ENCODE peak calls at places on chromosomes 3 and 15, in five cellular contexts. One of them, this sample, is unnamed.
A peak's percentile ranks its signal among the peaks of the same experiment; 100 is the strongest.

GRCh38 chr15:48046813-48047483 is 73.8 kb upstream of the SLC24A5 start:
- DNase-seq in fibroblast of pulmonary artery: no peak
- DNase-seq in GM12865: no peak
- DNase-seq in mucosa of descending colon: no peak
- DNase-seq in psoas muscle: no peak
- DNase-seq in this sample: no peak

GRCh38 chr15:39623550-39623931 is 42.7 kb downstream of the THBS1 start:
- DNase-seq in fibroblast of pulmonary artery: no peak
- DNase-seq in GM12865: peak; percentile 95
- DNase-seq in mucosa of descending colon: no peak
- DNase-seq in psoas muscle: no peak
- DNase-seq in this sample: no peak

GRCh38 chr3:99970198-99970597 is 144.1 kb downstream of the FILIP1L start:
- DNase-seq in fibroblast of pulmonary artery: no peak
- DNase-seq in GM12865: peak; percentile 72
- DNase-seq in mucosa of descending colon: no peak
- DNase-seq in psoas muscle: no peak
- DNase-seq in this sample: no peak

GRCh38 chr3:156323466-156323865 is 203.1 kb downstream of the KCNAB1 start:
- DNase-seq in fibroblast of pulmonary artery: peak; percentile 57
- DNase-seq in GM12865: no peak
- DNase-seq in mucosa of descending colon: no peak
- DNase-seq in psoas muscle: no peak
- DNase-seq in this sample: peak; percentile 54

GRCh38 chr3:152474585-152474984 is 205.9 kb downstream of the MBNL1 start:
- DNase-seq in fibroblast of pulmonary artery: peak; percentile 94
- DNase-seq in GM12865: peak; percentile 82
- DNase-seq in mucosa of descending colon: no peak
- DNase-seq in psoas muscle: no peak
- DNase-seq in this sample: peak; percentile 85

GRCh38 chr15:80870893-80871292 is 91.7 kb downstream of the CEMIP start:
- DNase-seq in fibroblast of pulmonary artery: peak; percentile 37
- DNase-seq in GM12865: no peak
- DNase-seq in mucosa of descending colon: no peak
- DNase-seq in psoas muscle: no peak
- DNase-seq in this sample: no peak

GRCh38 chr15:40906947-40907802 is 12.9 kb downstream of the VPS18 start:
- DNase-seq in fibroblast of pulmonary artery: no peak
- DNase-seq in GM12865: peak; percentile 46
- DNase-seq in mucosa of descending colon: peak; percentile 83
- DNase-seq in psoas muscle: peak; percentile 59
- DNase-seq in this sample: peak; percentile 43

GRCh38 chr3:32709346-32709745 is 24.4 kb downstream of the CNOT10 start:
- DNase-seq in fibroblast of pulmonary artery: no peak
- DNase-seq in GM12865: no peak
- DNase-seq in mucosa of descending colon: no peak
- DNase-seq in psoas muscle: no peak
- DNase-seq in this sample: no peak

GRCh38 chr15:100123611-100124010 is 218.2 kb downstream of the ADAMTS17 start:
- DNase-seq in fibroblast of pulmonary artery: no peak
- DNase-seq in GM12865: no peak
- DNase-seq in mucosa of descending colon: no peak
- DNase-seq in psoas muscle: peak; percentile 69
- DNase-seq in this sample: peak; percentile 27

GRCh38 chr15:70475921-70476320 is 287.4 kb downstream of the UACA start:
- DNase-seq in fibroblast of pulmonary artery: no peak
- DNase-seq in GM12865: no peak
- DNase-seq in mucosa of descending colon: no peak
- DNase-seq in psoas muscle: no peak
- DNase-seq in this sample: no peak

GRCh38 chr3:42148982-42149432 is 57.9 kb downstream of the TRAK1 start:
- DNase-seq in fibroblast of pulmonary artery: peak; percentile 87
- DNase-seq in GM12865: no peak
- DNase-seq in mucosa of descending colon: no peak
- DNase-seq in psoas muscle: peak; percentile 75
- DNase-seq in this sample: peak; percentile 92

GRCh38 chr15:78930577-78931388 is 14.1 kb downstream of the CTSH start:
- DNase-seq in fibroblast of pulmonary artery: peak; percentile 74
- DNase-seq in GM12865: no peak
- DNase-seq in mucosa of descending colon: no peak
- DNase-seq in psoas muscle: peak; percentile 58
- DNase-seq in this sample: peak; percentile 90

GRCh38 chr15:94582368-94582767 is 351.0 kb downstream of the MCTP2 start:
- DNase-seq in fibroblast of pulmonary artery: peak; percentile 25
- DNase-seq in GM12865: peak; percentile 27
- DNase-seq in mucosa of descending colon: peak; percentile 32
- DNase-seq in psoas muscle: no peak
- DNase-seq in this sample: no peak

DNA sequence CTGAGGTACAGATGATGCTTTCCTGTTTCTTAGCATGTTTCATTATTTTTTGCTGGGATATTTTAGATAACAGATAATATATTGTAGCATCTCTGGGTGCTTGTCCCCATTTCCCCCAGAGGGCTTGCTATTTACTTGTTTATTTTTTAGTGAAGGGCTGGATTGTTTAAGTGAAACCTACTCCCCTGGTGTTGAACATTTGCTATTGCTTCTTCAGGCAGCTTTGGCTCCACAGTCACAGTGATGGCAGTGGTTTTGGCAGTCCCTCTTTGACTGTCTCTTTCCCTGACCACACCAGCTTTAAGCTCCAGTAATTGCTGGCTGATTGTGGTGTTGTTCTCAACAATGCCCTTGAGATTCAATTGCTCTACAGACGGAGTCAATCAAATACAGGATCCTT is 128.9 kb downstream of the KLF13 start:
- DNase-seq in fibroblast of pulmonary artery: no peak
- DNase-seq in GM12865: peak; percentile 71
- DNase-seq in mucosa of descending colon: no peak
- DNase-seq in psoas muscle: no peak
- DNase-seq in this sample: no peak
- TF ChIP-seq CTCF in fibroblast of pulmonary artery: peak; percentile 21
- TF ChIP-seq CTCF in GM12865: peak; percentile 45
- TF ChIP-seq CTCF in mucosa of descending colon: no peak
- TF ChIP-seq CTCF in psoas muscle: no peak
- TF ChIP-seq CTCF in this sample: no peak

GRCh38 chr15:68431037-68431791 is 749 bp downstream of the ITGA11 start:
- DNase-seq in fibroblast of pulmonary artery: no peak
- DNase-seq in GM12865: no peak
- DNase-seq in mucosa of descending colon: peak; percentile 38
- DNase-seq in psoas muscle: peak; percentile 65
- DNase-seq in this sample: no peak

GRCh38 chr15:68430471-68431036 is 1.4 kb downstream of the ITGA11 start:
- DNase-seq in fibroblast of pulmonary artery: no peak
- DNase-seq in GM12865: no peak
- DNase-seq in mucosa of descending colon: no peak
- DNase-seq in psoas muscle: no peak
- DNase-seq in this sample: no peak

GRCh38 chr15:68433551-68433950 is 1.6 kb upstream of the ITGA11 start:
- DNase-seq in fibroblast of pulmonary artery: no peak
- DNase-seq in GM12865: no peak
- DNase-seq in mucosa of descending colon: no peak
- DNase-seq in psoas muscle: no peak
- DNase-seq in this sample: no peak

GRCh38 chr15:68432665-68433064 is 702 bp upstream of the ITGA11 start:
- DNase-seq in fibroblast of pulmonary artery: no peak
- DNase-seq in GM12865: no peak
- DNase-seq in mucosa of descending colon: no peak
- DNase-seq in psoas muscle: no peak
- DNase-seq in this sample: no peak

GRCh38 chr15:68431792-68432401 is at the start of gene ITGA11:
- DNase-seq in fibroblast of pulmonary artery: peak; percentile 59
- DNase-seq in GM12865: peak; percentile 21
- DNase-seq in mucosa of descending colon: peak; percentile 62
- DNase-seq in psoas muscle: peak; percentile 78
- DNase-seq in this sample: no peak
- H3K4me3 ChIP-seq in fibroblast of pulmonary artery: peak within 1 kb of the TSS; percentile 71
- H3K4me3 ChIP-seq in GM12865: no peak within 1 kb of the TSS
- H3K4me3 ChIP-seq in mucosa of descending colon: no peak within 1 kb of the TSS
- H3K4me3 ChIP-seq in psoas muscle: peak within 1 kb of the TSS; percentile 66
- H3K4me3 ChIP-seq in this sample: peak within 1 kb of the TSS; percentile 35

GRCh38 chr3:38528457-38528856 is 32.3 kb downstream of the EXOG start:
- DNase-seq in fibroblast of pulmonary artery: no peak
- DNase-seq in GM12865: peak; percentile 35
- DNase-seq in mucosa of descending colon: no peak
- DNase-seq in psoas muscle: no peak
- DNase-seq in this sample: peak; percentile 12
- TF ChIP-seq CTCF in fibroblast of pulmonary artery: no peak
- TF ChIP-seq CTCF in GM12865: peak; percentile 7
- TF ChIP-seq CTCF in mucosa of descending colon: no peak
- TF ChIP-seq CTCF in psoas muscle: peak; percentile 8
- TF ChIP-seq CTCF in this sample: no peak

GRCh38 chr15:30065025-30065801 is 17.5 kb upstream of the GOLGA8J start:
- DNase-seq in fibroblast of pulmonary artery: peak; percentile 41
- DNase-seq in GM12865: no peak
- DNase-seq in mucosa of descending colon: no peak
- DNase-seq in psoas muscle: no peak
- DNase-seq in this sample: peak; percentile 83

GRCh38 chr15:30059771-30060170 is 23.0 kb upstream of the GOLGA8J start:
- DNase-seq in fibroblast of pulmonary artery: no peak
- DNase-seq in GM12865: no peak
- DNase-seq in mucosa of descending colon: no peak
- DNase-seq in psoas muscle: no peak
- DNase-seq in this sample: no peak

GRCh38 chr15:30063829-30064559 is 18.8 kb upstream of the GOLGA8J start:
- DNase-seq in fibroblast of pulmonary artery: no peak
- DNase-seq in GM12865: no peak
- DNase-seq in mucosa of descending colon: no peak
- DNase-seq in psoas muscle: no peak
- DNase-seq in this sample: no peak

GRCh38 chr15:30062881-30063280 is 19.9 kb upstream of the GOLGA8J start:
- DNase-seq in fibroblast of pulmonary artery: no peak
- DNase-seq in GM12865: no peak
- DNase-seq in mucosa of descending colon: no peak
- DNase-seq in psoas muscle: no peak
- DNase-seq in this sample: no peak
- H3K4me3 ChIP-seq in fibroblast of pulmonary artery: no peak overlapping the region
- H3K4me3 ChIP-seq in GM12865: no peak overlapping the region
- H3K4me3 ChIP-seq in mucosa of descending colon: no peak overlapping the region
- H3K4me3 ChIP-seq in psoas muscle: no peak overlapping the region
- H3K4me3 ChIP-seq in this sample: no peak overlapping the region

DNA sequence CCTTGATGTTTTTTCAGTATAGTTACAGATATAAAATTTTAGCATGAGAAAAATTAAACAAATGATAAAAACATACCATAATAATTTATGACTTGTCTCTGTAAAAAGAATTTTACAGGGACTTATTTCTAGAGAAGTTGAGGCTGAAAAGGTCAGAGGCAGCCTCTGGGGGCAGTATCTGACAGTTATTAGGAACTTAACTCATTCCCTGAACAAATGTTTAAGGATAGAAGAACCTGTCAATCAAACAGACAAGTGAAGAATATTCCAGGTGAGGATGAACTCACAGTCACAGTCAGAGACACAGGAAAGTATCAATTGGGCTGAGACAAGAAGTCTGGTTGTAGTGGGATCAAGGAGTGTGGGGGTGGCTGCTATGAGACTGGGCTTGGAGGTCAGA is 7.3 kb downstream of the MYLK start:
- DNase-seq in fibroblast of pulmonary artery: no peak
- DNase-seq in GM12865: no peak
- DNase-seq in mucosa of descending colon: no peak
- DNase-seq in psoas muscle: no peak
- DNase-seq in this sample: no peak
- TF ChIP-seq CTCF in fibroblast of pulmonary artery: peak; percentile 15
- TF ChIP-seq CTCF in GM12865: peak; percentile 24
- TF ChIP-seq CTCF in mucosa of descending colon: no peak
- TF ChIP-seq CTCF in psoas muscle: no peak
- TF ChIP-seq CTCF in this sample: peak; percentile 17

GRCh38 chr3:54660599-54661210 is 267.2 kb downstream of the LRTM1 start:
- DNase-seq in fibroblast of pulmonary artery: peak; percentile 62
- DNase-seq in GM12865: no peak
- DNase-seq in mucosa of descending colon: no peak
- DNase-seq in psoas muscle: peak; percentile 25
- DNase-seq in this sample: no peak
- H3K4me3 ChIP-seq in fibroblast of pulmonary artery: no peak overlapping the region
- H3K4me3 ChIP-seq in GM12865: no peak overlapping the region
- H3K4me3 ChIP-seq in mucosa of descending colon: no peak overlapping the region
- H3K4me3 ChIP-seq in psoas muscle: no peak overlapping the region
- H3K4me3 ChIP-seq in this sample: no peak overlapping the region